ENCODE peak calls at places on chromosomes 6 and 20, in ten cellular contexts. I is astrocyte, Y is thyroid gland, H is lower lobe of right lung, V is pancreas, B is uterus, Q is psoas muscle, A is NT2/D1, K is HCT116, M is tibial artery. D is an unnamed sample. For H3K27me3 and H3K9me3, the result is how much of the 10 kb centered on the place peaks cover.

GRCh38 chr6:150586850-150587359 is 12.8 kb upstream of the PLEKHG1 start:
- DNase-seq in K (no peak), Q (no peak), M (no peak), I (no peak), H (no peak), B (no peak), Y (no peak), V (no peak), A (no peak), D (no peak)

GRCh38 chr6:30101939-30102700 is 10.8 kb downstream of the TRIM31 start:
- DNase-seq in K (peak), B (peak), Q (peak), V (peak), Y (peak), I (peak), A (peak), M (peak), H (peak), D (peak)

GRCh38 chr20:46031701-46032254 is 2.8 kb downstream of the SLC12A5 start:
- DNase-seq in A (no peak), H (no peak), V (peak), K (no peak), B (no peak), Y (peak), Q (no peak), I (no peak), M (no peak), D (peak)

GRCh38 chr20:825710-826421 is 7.6 kb upstream of the FAM110A start:
- DNase-seq in M (peak), Q (no peak), V (no peak), I (no peak), H (no peak), A (no peak), K (no peak), B (no peak), Y (no peak), D (no peak)

GRCh38 chr20:32078777-32079176 is 26.7 kb downstream of the HCK start:
- DNase-seq in I (no peak), Q (no peak), B (no peak), H (no peak), M (no peak), Y (no peak), A (no peak), K (no peak), V (no peak), D (no peak)

GRCh38 chr20:64149809-64150560 is 14.3 kb upstream of the MYT1 start:
- DNase-seq in A (no peak), M (no peak), V (peak), K (no peak), Q (no peak), I (no peak), H (peak), B (no peak), Y (no peak), D (no peak)

GRCh38 chr6:119027465-119027864 is 51.0 kb downstream of the FAM184A start:
- DNase-seq in M (no peak), H (no peak), V (no peak), K (no peak), I (no peak), Q (no peak), Y (no peak), A (no peak), B (no peak), D (no peak)

GRCh38 chr6:139129284-139129683 is 5.6 kb upstream of the HECA start:
- DNase-seq in A (no peak), I (peak), V (no peak), K (no peak), Y (no peak), M (no peak), Q (no peak), H (no peak), B (no peak), D (no peak)

GRCh38 chr6:43759926-43760798 is 9.8 kb upstream of the VEGFA start:
- DNase-seq in H (peak), V (no peak), Q (no peak), B (no peak), M (no peak), A (no peak), I (no peak), K (no peak), Y (no peak), D (no peak)

GRCh38 chr6:78947529-78947928 is 80.2 kb downstream of the IRAK1BP1 start:
- DNase-seq in V (no peak), K (no peak), Q (no peak), A (no peak), Y (no peak), M (no peak), I (peak), H (no peak), B (no peak), D (no peak)

GRCh38 chr20:37344506-37345338 is 1.2 kb upstream of the SRC start:
- DNase-seq in K (no peak), M (peak), A (no peak), H (peak), Y (no peak), Q (no peak), I (no peak), B (no peak), V (peak), D (no peak)
- H3K4me3 ChIP-seq in K (peak), M (peak), A (no peak), H (peak), Y (no peak), Q (no peak), I (no peak), B (no peak), V (peak), D (no peak)

GRCh38 chr6:96926425-96926824 is 1.9 kb downstream of the KLHL32 start:
- DNase-seq in H (no peak), M (no peak), I (no peak), Y (no peak), B (no peak), Q (no peak), K (no peak), A (no peak), V (no peak), D (no peak)

GRCh38 chr6:96931198-96931597 is 6.7 kb downstream of the KLHL32 start:
- DNase-seq in I (no peak), H (no peak), A (no peak), K (no peak), Q (no peak), M (no peak), B (no peak), V (no peak), Y (no peak), D (no peak)

GRCh38 chr6:96925290-96925687 is 761 bp downstream of the KLHL32 start:
- DNase-seq in K (no peak), H (no peak), A (no peak), V (no peak), Y (no peak), I (no peak), Q (no peak), M (no peak), B (no peak), D (no peak)

GRCh38 chr6:96923871-96924493 is 546 bp upstream of the KLHL32 start:
- DNase-seq in H (no peak), Y (no peak), K (no peak), B (no peak), A (peak), Q (no peak), M (no peak), V (no peak), I (no peak), D (no peak)

DNA sequence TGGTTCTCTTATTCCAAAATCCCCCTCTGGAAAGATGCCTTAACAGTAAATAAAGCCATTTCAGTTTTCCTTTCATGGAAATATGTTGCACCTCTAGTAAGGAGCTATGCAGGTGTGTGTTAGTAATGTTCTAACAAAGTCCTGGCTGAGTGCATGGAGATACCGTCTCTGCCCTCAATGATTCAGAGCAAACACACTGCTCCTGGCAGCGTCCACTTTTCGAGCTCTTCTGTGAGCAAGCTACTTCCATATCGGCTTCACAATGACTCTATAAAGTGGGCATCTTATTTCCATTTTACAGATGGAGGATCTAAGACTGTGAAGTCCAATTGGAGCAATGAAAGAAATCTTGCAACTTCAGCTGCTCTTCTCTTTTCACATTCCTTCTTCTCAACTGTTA is 3.1 kb downstream of the KLHL32 start:
- DNase-seq in K (no peak), A (no peak), Y (no peak), I (no peak), M (no peak), V (no peak), B (no peak), Q (no peak), H (no peak), D (no peak)
- H3K27me3 ChIP-seq in K (under half), A (under half), Y (under half), I (under half), M (under half), V (under half), B (under half), Q (under half), H (under half), D (under half)

GRCh38 chr6:22362361-22362760 is 65.5 kb upstream of the PRL start:
- DNase-seq in M (no peak), B (no peak), Y (no peak), H (no peak), Q (no peak), A (no peak), K (no peak), I (no peak), V (no peak), D (no peak)
- H3K9me3 ChIP-seq in M (under half), B (under half), Y (under half), H (under half), Q (under half), A (under half), K (under half), I (under half), V (under half), D (under half)

GRCh38 chr6:113629940-113630339 is 227.2 kb upstream of the MARCKS start:
- DNase-seq in H (no peak), I (no peak), M (no peak), V (no peak), Y (no peak), K (no peak), B (no peak), Q (no peak), A (no peak), D (no peak)

GRCh38 chr6:113623124-113623523 is 234.0 kb upstream of the MARCKS start:
- DNase-seq in A (no peak), Y (no peak), K (no peak), B (no peak), Q (no peak), I (no peak), M (no peak), H (no peak), V (no peak), D (no peak)

GRCh38 chr6:113627480-113627879 is 229.7 kb upstream of the MARCKS start:
- DNase-seq in I (no peak), V (no peak), A (no peak), H (no peak), M (no peak), Y (no peak), B (no peak), K (no peak), Q (no peak), D (no peak)

GRCh38 chr6:113625850-113626249 is 231.3 kb upstream of the MARCKS start:
- DNase-seq in V (no peak), Q (no peak), I (no peak), K (no peak), M (no peak), B (no peak), Y (no peak), A (no peak), H (no peak), D (no peak)

GRCh38 chr6:113626470-113626869 is 230.7 kb upstream of the MARCKS start:
- DNase-seq in M (no peak), Y (peak), A (no peak), V (no peak), Q (no peak), H (no peak), I (no peak), B (no peak), K (no peak), D (no peak)
- H3K4me3 ChIP-seq in M (no peak), Y (no peak), A (no peak), V (no peak), Q (no peak), H (no peak), I (no peak), B (no peak), K (no peak), D (no peak)

GRCh38 chr20:44850883-44851282 is 34.6 kb upstream of the YWHAB start:
- DNase-seq in K (no peak), I (no peak), A (no peak), Y (no peak), B (no peak), V (no peak), M (no peak), Q (no peak), H (no peak), D (no peak)
- H3K27me3 ChIP-seq in K (under half), I (under half), A (under half), Y (under half), B (under half), V (under half), M (under half), Q (under half), H (under half), D (under half)

GRCh38 chr6:148657053-148657452 is 89.8 kb upstream of the UST start:
- DNase-seq in I (peak), K (no peak), M (no peak), Q (no peak), A (no peak), V (no peak), B (no peak), H (no peak), Y (no peak), D (no peak)
- H3K9me3 ChIP-seq in I (under half), K (under half), M (under half), Q (under half), A (under half), V (under half), B (under half), H (under half), Y (under half), D (under half)

DNA sequence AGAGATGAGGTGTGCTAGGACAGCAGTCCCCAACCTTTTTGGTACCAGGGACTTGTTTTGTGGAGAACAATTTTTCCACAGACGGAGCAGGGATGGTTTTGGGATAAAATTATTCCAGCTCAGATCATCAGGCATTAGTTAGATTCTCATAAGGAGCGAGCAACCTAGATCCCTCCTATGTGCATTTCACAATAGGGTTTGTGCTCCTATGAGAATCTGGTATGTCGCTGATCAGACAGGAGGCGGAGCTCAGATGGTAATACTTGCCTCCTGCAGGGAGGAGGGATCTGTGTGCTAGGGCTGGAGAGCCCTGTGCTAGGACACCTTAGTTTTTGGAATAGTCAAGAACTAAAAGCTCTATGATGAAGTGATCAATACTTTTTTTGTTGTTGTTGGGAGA is 2.5 kb downstream of the SMIM13 start:
- DNase-seq in A (no peak), B (no peak), M (no peak), Y (peak), H (no peak), V (no peak), K (peak), Q (no peak), I (peak), D (peak)
- H3K4me3 ChIP-seq in A (no peak), B (no peak), M (no peak), Y (no peak), H (no peak), V (no peak), K (peak), Q (no peak), I (no peak), D (peak)